ENCODE peak calls at places on chromosomes 6 and 20, in nine cellular contexts. K is hippocampal formation; R is NCI-H774; N is CD4-positive, CD25-positive, alpha-beta regulatory T cell; F is IMR-90; B is T-cell; D is fibroblast of lung; U is esophagus muscularis mucosa; X is central memory CD4-positive, alpha-beta T cell. I is an unnamed sample.

GRCh38 chr6:90478789-90479602 is 107.9 kb downstream of the MAP3K7 start:
- DNase-seq in D (peak; percentile 97), F (peak; percentile 95), B (peak; percentile 69), X (peak; percentile 79), K (peak; percentile 82), U (peak; percentile 96), R (peak; percentile 87), N (peak; percentile 71), I (peak; percentile 87)

GRCh38 chr6:161369339-161369738 is 95.5 kb upstream of the AGPAT4 start:
- DNase-seq in X (no peak), D (peak; percentile 95), U (no peak), B (no peak), N (no peak), F (peak; percentile 81), R (no peak), K (no peak), I (peak; percentile 87)

GRCh38 chr20:10659651-10660601 is 13.9 kb downstream of the JAG1 start:
- DNase-seq in B (no peak), F (no peak), N (no peak), K (no peak), X (no peak), U (no peak), R (no peak), D (no peak), I (no peak)

GRCh38 chr6:151647871-151648639 is 154.2 kb downstream of the CCDC170 start:
- DNase-seq in N (no peak), D (no peak), U (no peak), X (no peak), F (no peak), R (no peak), K (no peak), B (no peak), I (no peak)

GRCh38 chr6:45961125-45961524 is 54.5 kb downstream of the CLIC5 start:
- DNase-seq in K (no peak), B (no peak), R (no peak), X (no peak), N (no peak), U (no peak), F (no peak), D (peak; percentile 11), I (peak; percentile 39)

GRCh38 chr20:46177768-46178167 is 59.7 kb downstream of the CD40 start:
- DNase-seq in R (no peak), U (no peak), D (no peak), K (no peak), N (no peak), X (no peak), B (no peak), F (no peak), I (no peak)

GRCh38 chr6:170149681-170150589 is 140.9 kb downstream of the DLL1 start:
- DNase-seq in B (no peak), D (no peak), K (no peak), X (no peak), F (no peak), R (no peak), N (no peak), U (no peak), I (no peak)

GRCh38 chr6:112660626-112661025 is 313.5 kb downstream of the RFPL4B start:
- DNase-seq in F (no peak), B (no peak), D (no peak), K (no peak), R (no peak), X (no peak), N (no peak), U (no peak), I (no peak)

GRCh38 chr20:54059691-54060364 is 10.6 kb downstream of the BCAS1 start:
- DNase-seq in U (no peak), R (no peak), N (no peak), B (no peak), K (no peak), D (no peak), F (no peak), X (no peak), I (no peak)

GRCh38 chr6:79070206-79070825 is 7.7 kb downstream of the PHIP start:
- DNase-seq in B (no peak), N (no peak), F (peak; percentile 26), X (no peak), K (no peak), R (no peak), D (peak; percentile 33), U (no peak), I (peak; percentile 16)

GRCh38 chr20:10171864-10172751 is 46.5 kb upstream of the SNAP25 start:
- DNase-seq in N (no peak), F (peak; percentile 25), B (no peak), X (no peak), U (no peak), D (peak; percentile 58), K (peak; percentile 27), R (peak; percentile 58), I (peak; percentile 47)

GRCh38 chr6:43355862-43356590 is 13.4 kb downstream of the ZNF318 start:
- DNase-seq in D (peak; percentile 2), K (peak; percentile 1), X (no peak), U (no peak), N (no peak), R (no peak), B (no peak), F (peak; percentile 15), I (no peak)

GRCh38 chr20:31496761-31497295 is 17.4 kb upstream of the HM13 start:
- DNase-seq in N (no peak), X (no peak), R (no peak), B (no peak), F (no peak), K (no peak), D (no peak), U (no peak), I (no peak)

GRCh38 chr6:36374956-36375355 is 12.5 kb downstream of the ETV7 start:
- DNase-seq in F (no peak), B (no peak), D (no peak), K (no peak), R (no peak), U (no peak), X (no peak), N (no peak), I (no peak)